ENCODE peak calls at places on chromosomes 2 and 18, in five cellular contexts. D is AG09319, N is cardiac muscle cell, U is fibroblast of the aortic adventitia, R is cardiac fibroblast. J is an unnamed sample.

GRCh38 chr18:48398074-48398473 is 11.1 kb downstream of the ZBTB7C start:
- DNase-seq in N (peak), U (no peak), R (no peak), D (no peak), J (no peak)

GRCh38 chr2:37349376-37349775 is 4.9 kb downstream of the QPCT start:
- DNase-seq in N (no peak), R (peak), U (no peak), D (no peak), J (no peak)

GRCh38 chr2:182870227-182870626 is 3.8 kb upstream of the FRZB start:
- DNase-seq in D (no peak), R (no peak), U (no peak), N (peak), J (no peak)

GRCh38 chr2:227125506-227125905 is 38.5 kb downstream of the COL4A4 start:
- DNase-seq in N (peak), R (no peak), U (no peak), D (no peak), J (no peak)

GRCh38 chr2:26318950-26319349 is 27.0 kb upstream of the SELENOI start:
- DNase-seq in U (no peak), D (no peak), R (no peak), N (no peak), J (no peak)

GRCh38 chr18:12886498-12887126 is 2.6 kb upstream of the PTPN2 start:
- DNase-seq in D (no peak), U (no peak), N (no peak), R (no peak), J (peak)

GRCh38 chr2:237488901-237489860 is 2.1 kb downstream of the MLPH start:
- DNase-seq in R (peak), D (no peak), U (peak), N (no peak), J (peak)

GRCh38 chr18:48850891-48851302 is 99.9 kb downstream of the SMAD7 start:
- DNase-seq in U (peak), R (peak), N (peak), D (no peak), J (no peak)

DNA sequence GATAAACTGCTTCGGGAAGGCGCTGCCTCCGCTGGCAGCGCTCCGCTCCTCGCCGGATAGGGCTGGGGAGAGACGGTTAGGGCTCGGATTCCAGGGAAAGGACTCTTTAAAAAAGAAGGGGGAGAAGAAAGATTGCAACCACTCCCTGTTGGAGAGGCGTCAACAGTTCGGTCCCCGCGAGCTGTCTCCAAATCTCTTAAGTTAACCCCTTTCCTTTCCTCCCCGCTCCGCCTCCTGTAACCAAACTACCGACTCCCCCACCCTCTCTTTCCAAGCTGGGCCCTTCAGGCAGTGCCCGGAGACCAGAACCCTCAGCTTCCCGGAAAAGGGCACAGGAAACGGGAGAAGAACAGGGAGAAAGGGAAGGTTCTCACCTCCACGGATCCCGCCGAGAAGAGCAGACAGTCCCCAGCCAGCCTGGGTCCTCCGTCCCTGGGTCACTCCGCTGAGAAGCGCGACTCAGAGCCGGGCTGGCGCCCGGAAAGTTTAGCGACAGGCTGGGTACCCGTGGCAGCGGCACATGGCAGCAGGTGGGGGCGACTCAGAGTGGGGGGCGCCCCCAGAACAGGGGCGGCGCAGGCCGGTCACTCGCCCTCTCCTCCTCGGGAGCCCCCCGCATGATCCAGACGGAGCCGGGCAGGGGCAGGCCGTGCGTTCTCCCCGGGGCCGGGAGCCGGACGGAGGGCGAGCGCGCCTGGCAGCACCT is 662 bp downstream of the FZD5 start:
- DNase-seq in N (peak), U (peak), R (peak), D (no peak), J (no peak)
- TF ChIP-seq CTCF in N (no peak), U (no peak), R (no peak), D (no peak), J (no peak)

DNA sequence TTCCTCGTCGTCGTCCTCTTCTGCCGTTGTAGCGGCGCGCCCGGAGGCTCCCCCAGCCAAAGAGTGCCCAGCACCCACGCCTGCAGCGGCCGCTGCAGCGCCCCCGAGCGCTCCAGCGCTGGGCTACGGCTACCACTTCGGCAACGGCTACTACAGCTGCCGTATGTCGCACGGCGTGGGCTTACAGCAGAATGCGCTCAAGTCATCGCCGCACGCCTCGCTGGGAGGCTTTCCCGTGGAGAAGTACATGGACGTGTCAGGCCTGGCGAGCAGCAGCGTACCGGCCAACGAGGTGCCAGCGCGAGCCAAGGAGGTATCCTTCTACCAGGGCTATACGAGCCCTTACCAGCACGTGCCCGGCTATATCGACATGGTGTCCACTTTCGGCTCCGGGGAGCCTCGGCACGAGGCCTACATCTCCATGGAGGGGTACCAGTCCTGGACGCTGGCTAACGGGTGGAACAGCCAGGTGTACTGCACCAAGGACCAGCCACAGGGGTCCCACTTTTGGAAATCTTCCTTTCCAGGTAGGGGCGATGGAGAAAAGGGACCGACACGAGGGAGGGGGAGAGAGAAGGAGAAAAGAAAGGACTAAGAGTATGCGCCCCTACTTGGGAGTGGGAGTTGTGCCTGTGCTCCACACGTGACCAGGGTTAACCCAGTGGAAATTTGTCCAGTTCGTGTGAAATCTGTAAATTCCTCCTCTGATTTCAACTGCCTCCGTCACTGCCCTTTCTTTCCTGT is 796 bp downstream of the HOXD13 start:
- DNase-seq in R (no peak), U (no peak), D (no peak), N (no peak), J (no peak)
- TF ChIP-seq CTCF in R (no peak), U (no peak), D (peak), N (no peak), J (peak)

GRCh38 chr18:57437782-57438668 is 2.9 kb downstream of the ONECUT2 start:
- DNase-seq in U (peak), N (peak), R (peak), D (no peak), J (peak)
- TF ChIP-seq CTCF in U (peak), N (peak), R (peak), D (peak), J (peak)

GRCh38 chr2:31725444-31725843 is 144.7 kb upstream of the SRD5A2 start:
- DNase-seq in R (no peak), U (no peak), N (no peak), D (no peak), J (no peak)

GRCh38 chr2:31729065-31729439 is 148.3 kb upstream of the SRD5A2 start:
- DNase-seq in N (no peak), U (no peak), R (no peak), D (no peak), J (no peak)

GRCh38 chr2:31728406-31729064 is 147.8 kb upstream of the SRD5A2 start:
- DNase-seq in N (no peak), D (no peak), R (no peak), U (no peak), J (no peak)

DNA sequence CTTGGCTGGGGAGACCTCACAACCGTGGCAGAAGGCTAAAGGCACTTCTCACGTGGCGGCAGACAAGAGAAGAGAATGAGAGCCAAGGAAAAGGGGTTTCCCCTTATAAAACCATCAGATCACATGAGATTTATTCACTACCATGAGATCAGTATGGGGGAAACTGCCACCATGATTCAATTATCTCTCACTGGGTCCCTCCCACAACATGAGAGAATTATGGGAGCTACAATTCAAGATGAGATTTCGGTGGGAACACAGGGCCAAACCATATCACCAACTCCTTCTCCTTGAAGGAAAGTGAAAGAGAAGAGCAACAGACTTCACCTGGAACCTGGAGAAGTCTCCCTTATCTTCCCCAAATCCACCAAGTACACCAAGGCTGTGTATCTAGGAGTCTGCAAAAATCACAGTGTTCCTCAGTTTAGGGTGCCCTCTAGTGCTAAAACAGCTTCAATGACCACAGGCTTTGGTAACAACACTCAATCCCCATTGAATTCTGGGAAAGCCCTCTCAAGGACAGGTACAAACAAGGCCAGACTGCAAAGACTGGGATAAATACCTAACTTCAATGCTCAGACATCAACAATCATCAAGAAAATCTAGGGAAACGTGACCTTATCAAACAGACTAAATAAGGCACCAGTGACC is 148.8 kb upstream of the SRD5A2 start:
- DNase-seq in D (peak), U (peak), N (peak), R (peak), J (peak)
- TF ChIP-seq CTCF in D (peak), U (peak), N (peak), R (peak), J (peak)

GRCh38 chr18:32368170-32368569 is 102.5 kb downstream of the GAREM1 start:
- DNase-seq in N (no peak), R (no peak), U (no peak), D (no peak), J (no peak)
- TF ChIP-seq CTCF in N (no peak), R (no peak), U (no peak), D (no peak), J (no peak)

DNA sequence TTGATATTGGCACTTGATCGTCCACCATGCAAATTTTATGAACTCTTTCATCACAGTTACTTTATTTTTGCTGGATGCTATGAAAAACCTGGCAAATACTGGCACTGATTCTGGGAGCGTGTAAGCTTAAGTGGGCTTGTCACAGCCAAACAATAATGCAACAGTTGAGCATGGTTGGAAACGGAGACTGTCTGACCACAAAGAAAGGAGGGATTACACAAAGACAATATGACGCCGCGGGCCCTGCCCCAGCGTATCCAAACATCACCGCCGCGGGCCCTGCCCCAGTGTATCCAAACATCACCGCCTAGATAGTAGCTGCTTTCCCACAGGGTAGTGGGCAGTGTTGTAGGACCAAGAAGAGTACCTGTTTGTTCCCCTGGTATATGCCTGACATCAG is 135.9 kb downstream of the PRPF40A start:
- DNase-seq in D (no peak), R (no peak), N (no peak), U (no peak), J (no peak)
- TF ChIP-seq CTCF in D (no peak), R (no peak), N (no peak), U (no peak), J (no peak)

GRCh38 chr18:23521907-23522306 is 18.6 kb downstream of the RMC1 start:
- DNase-seq in R (no peak), N (no peak), D (no peak), U (no peak), J (no peak)

GRCh38 chr18:23512641-23513040 is 9.3 kb downstream of the RMC1 start:
- DNase-seq in U (no peak), N (no peak), R (peak), D (no peak), J (no peak)

GRCh38 chr18:23519725-23520124 is 16.4 kb downstream of the RMC1 start:
- DNase-seq in U (no peak), D (no peak), R (peak), N (no peak), J (no peak)

GRCh38 chr18:23515911-23516546 is 12.7 kb downstream of the RMC1 start:
- DNase-seq in D (peak), R (peak), U (peak), N (peak), J (no peak)
- TF ChIP-seq CTCF in D (peak), R (peak), U (peak), N (peak), J (peak)

GRCh38 chr2:234632527-234633391 is 135.9 kb upstream of the ARL4C start:
- DNase-seq in U (peak), R (peak), N (no peak), D (peak), J (no peak)

GRCh38 chr2:234630676-234631350 is 133.9 kb upstream of the ARL4C start:
- DNase-seq in U (peak), R (no peak), N (peak), D (peak), J (no peak)

GRCh38 chr2:234633581-234634230 is 136.8 kb upstream of the ARL4C start:
- DNase-seq in N (no peak), R (no peak), U (no peak), D (no peak), J (peak)

GRCh38 chr2:234631896-234632514 is 135.1 kb upstream of the ARL4C start:
- DNase-seq in U (no peak), D (no peak), N (no peak), R (no peak), J (no peak)

GRCh38 chr2:234635284-234635683 is 138.4 kb upstream of the ARL4C start:
- DNase-seq in D (no peak), U (peak), R (no peak), N (no peak), J (no peak)
- TF ChIP-seq CTCF in D (peak), U (peak), R (no peak), N (peak), J (peak)